ENCODE peak calls at places on chromosomes 11 and 22, in nine cellular contexts. C is epithelial cell of proximal tubule; M is Calu3; B is cardiac fibroblast; H is ovary; F is CD4-positive, alpha-beta T cell; K is choroid plexus epithelial cell; Y is GM12878; D is OCI-LY7. E is an unnamed sample.

GRCh38 chr11:94960488-94960887 is 12.9 kb downstream of the CWC15 start:
- DNase-seq in M (no peak), D (no peak), Y (no peak), F (no peak), H (no peak), B (no peak), K (no peak), C (no peak), E (no peak)

GRCh38 chr11:3674189-3674588 is 3.0 kb upstream of the CHRNA10 start:
- DNase-seq in D (no peak), M (no peak), H (no peak), Y (no peak), F (no peak), B (no peak), C (peak), K (peak), E (no peak)

GRCh38 chr11:97109078-97109477 is 719.3 kb downstream of the JRKL start:
- DNase-seq in D (no peak), K (no peak), Y (no peak), F (no peak), C (no peak), H (no peak), M (no peak), B (no peak), E (no peak)

GRCh38 chr11:43486141-43486540 is 127.4 kb downstream of the TTC17 start:
- DNase-seq in Y (no peak), C (no peak), D (no peak), H (no peak), F (no peak), K (peak), B (peak), M (no peak), E (no peak)

GRCh38 chr22:43293259-43293658 is 49.9 kb downstream of the SCUBE1 start:
- DNase-seq in B (no peak), F (no peak), H (no peak), C (no peak), K (no peak), D (no peak), M (no peak), Y (no peak), E (no peak)

GRCh38 chr22:42286205-42286604 is 15.8 kb upstream of the TCF20 start:
- DNase-seq in Y (no peak), H (no peak), B (no peak), D (peak), K (no peak), C (no peak), M (no peak), F (no peak), E (no peak)

GRCh38 chr11:12235080-12235479 is 124.7 kb downstream of the MICAL2 start:
- DNase-seq in F (no peak), Y (no peak), K (no peak), D (no peak), C (no peak), M (no peak), H (no peak), B (no peak), E (no peak)

GRCh38 chr22:20810645-20811044 is 36.7 kb downstream of the SERPIND1 start:
- DNase-seq in Y (no peak), C (no peak), H (no peak), D (no peak), K (no peak), F (no peak), M (no peak), B (no peak), E (no peak)

GRCh38 chr11:94477644-94478043 is 16.0 kb downstream of the MRE11 start:
- DNase-seq in F (no peak), H (no peak), C (no peak), Y (no peak), M (no peak), D (no peak), B (no peak), K (no peak), E (no peak)

GRCh38 chr22:20638143-20638870 is 130.9 kb downstream of the MED15 start:
- DNase-seq in Y (no peak), K (no peak), C (no peak), D (no peak), H (no peak), F (no peak), B (no peak), M (no peak), E (no peak)

DNA sequence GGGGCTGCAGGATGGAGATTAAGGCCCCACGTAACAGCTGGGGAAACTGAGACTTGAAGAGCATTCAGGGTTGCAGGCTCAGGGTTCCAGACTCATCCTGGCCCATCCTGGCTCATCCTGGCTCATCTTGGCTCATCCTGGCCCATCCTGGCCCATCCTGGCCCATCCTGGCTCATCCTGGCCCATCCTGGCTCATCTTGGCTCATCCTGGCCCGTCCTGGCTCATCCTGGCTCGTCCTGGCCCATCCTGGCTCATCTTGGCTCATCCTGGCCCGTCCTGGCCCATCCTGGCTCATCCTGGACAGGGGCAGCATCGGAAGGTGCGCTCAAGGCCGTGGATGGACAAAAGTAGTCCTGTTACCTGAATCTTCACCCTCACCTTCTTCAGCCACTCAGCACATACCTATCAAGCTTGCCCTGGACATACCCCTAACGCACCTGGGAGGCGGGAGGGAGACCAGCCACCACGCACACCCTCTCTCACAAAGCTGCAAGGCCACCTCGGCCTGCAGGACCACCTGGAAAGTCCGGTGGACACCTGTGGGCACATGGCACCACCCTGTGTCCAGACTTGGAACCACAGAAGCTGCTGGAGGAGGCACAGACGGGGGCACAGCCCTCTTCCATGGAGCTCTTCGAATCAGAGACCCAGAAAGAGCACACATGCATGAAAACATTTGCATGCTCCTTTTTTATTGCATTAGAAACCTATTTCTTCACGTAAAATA is 20.3 kb upstream of the NLRP6 start:
- DNase-seq in B (no peak), H (no peak), F (no peak), Y (no peak), C (no peak), M (peak), D (peak), K (no peak), E (no peak)
- TF ChIP-seq CTCF in B (peak), H (no peak), F (no peak), Y (peak), C (peak), M (peak), D (peak), K (peak), E (peak)

GRCh38 chr22:22376352-22376706 is 131.7 kb downstream of the VPREB1 start:
- DNase-seq in F (no peak), H (no peak), Y (no peak), M (no peak), D (peak), K (no peak), B (no peak), C (no peak), E (no peak)
- TF ChIP-seq CTCF in F (no peak), H (no peak), Y (no peak), M (no peak), D (no peak), K (no peak), B (no peak), C (no peak), E (no peak)

GRCh38 chr22:37731804-37732471 is 35.1 kb downstream of the TRIOBP start:
- DNase-seq in H (no peak), M (peak), Y (no peak), F (no peak), D (peak), C (no peak), B (no peak), K (no peak), E (no peak)
- TF ChIP-seq CTCF in H (no peak), M (no peak), Y (no peak), F (no peak), D (peak), C (peak), B (peak), K (peak), E (no peak)

GRCh38 chr11:99687320-99687719 is 666.6 kb downstream of the CNTN5 start:
- DNase-seq in F (no peak), D (no peak), H (no peak), Y (no peak), K (peak), C (no peak), B (peak), M (no peak), E (no peak)
- TF ChIP-seq CTCF in F (no peak), D (no peak), H (no peak), Y (peak), K (no peak), C (peak), B (no peak), M (no peak), E (peak)

GRCh38 chr22:46675479-46675878 is 55.3 kb downstream of the GRAMD4 start:
- DNase-seq in B (no peak), F (no peak), K (no peak), C (no peak), Y (no peak), M (no peak), H (no peak), D (no peak), E (no peak)
- TF ChIP-seq CTCF in B (no peak), F (no peak), K (no peak), C (no peak), Y (no peak), M (no peak), H (no peak), D (no peak), E (no peak)

DNA sequence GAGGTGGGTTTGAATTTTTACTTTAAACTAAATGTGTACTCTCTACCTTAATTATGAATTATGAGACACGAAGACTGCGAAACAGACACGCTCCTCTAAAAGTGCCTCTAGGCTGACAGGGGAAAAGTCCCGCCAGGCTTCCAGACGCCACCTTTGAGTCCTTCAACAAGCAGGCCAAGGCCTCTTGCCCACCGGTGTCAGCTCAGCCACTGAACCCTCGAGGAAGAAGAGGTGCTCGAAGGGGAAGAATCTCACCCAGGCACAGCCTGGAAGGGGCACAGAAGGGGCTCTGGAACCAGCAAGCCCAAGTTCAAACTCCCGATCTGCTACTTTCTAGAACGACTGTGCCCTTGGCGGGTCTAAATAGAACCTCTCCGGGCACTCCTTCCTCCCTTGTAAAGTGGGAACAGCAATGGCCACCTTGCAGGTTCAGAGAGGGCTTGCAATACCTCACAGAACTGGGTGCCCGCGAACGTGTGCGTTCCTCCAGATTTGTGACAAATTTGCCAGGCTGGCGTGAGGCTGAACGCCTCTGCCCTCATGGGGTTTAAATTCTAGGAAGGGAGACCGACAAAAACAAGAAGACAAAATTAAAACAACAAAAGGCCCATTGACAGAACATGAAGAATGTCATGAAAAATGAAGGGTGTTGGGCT is 158.5 kb upstream of the GRK3 start:
- DNase-seq in M (no peak), Y (no peak), C (no peak), D (no peak), H (no peak), K (no peak), B (no peak), F (peak), E (no peak)
- TF ChIP-seq CTCF in M (no peak), Y (no peak), C (no peak), D (no peak), H (no peak), K (no peak), B (no peak), F (no peak), E (no peak)

DNA sequence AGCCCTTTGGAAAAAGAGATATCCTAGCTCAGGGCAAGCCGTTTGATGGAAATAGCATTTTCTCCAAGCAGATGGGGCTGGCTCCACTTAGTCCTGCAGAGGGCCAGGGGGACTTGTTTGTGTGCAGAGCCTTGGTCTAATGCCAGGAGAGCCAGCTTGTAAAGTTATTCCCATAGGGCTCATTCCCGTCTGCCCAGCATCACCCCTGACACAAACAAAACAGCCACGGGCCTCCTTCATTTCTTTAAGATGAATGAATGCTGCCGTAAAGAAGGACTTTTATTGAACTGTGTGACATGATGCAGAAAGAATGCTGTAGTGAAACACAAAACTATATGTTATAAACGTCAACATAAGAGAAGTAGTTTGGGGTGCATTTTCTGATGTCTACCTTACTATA is 53.0 kb downstream of the NCAM1 start:
- DNase-seq in D (no peak), C (no peak), M (no peak), Y (no peak), K (no peak), F (no peak), H (no peak), B (peak), E (no peak)
- TF ChIP-seq CTCF in D (no peak), C (no peak), M (no peak), Y (no peak), K (no peak), F (no peak), H (no peak), B (no peak), E (no peak)

DNA sequence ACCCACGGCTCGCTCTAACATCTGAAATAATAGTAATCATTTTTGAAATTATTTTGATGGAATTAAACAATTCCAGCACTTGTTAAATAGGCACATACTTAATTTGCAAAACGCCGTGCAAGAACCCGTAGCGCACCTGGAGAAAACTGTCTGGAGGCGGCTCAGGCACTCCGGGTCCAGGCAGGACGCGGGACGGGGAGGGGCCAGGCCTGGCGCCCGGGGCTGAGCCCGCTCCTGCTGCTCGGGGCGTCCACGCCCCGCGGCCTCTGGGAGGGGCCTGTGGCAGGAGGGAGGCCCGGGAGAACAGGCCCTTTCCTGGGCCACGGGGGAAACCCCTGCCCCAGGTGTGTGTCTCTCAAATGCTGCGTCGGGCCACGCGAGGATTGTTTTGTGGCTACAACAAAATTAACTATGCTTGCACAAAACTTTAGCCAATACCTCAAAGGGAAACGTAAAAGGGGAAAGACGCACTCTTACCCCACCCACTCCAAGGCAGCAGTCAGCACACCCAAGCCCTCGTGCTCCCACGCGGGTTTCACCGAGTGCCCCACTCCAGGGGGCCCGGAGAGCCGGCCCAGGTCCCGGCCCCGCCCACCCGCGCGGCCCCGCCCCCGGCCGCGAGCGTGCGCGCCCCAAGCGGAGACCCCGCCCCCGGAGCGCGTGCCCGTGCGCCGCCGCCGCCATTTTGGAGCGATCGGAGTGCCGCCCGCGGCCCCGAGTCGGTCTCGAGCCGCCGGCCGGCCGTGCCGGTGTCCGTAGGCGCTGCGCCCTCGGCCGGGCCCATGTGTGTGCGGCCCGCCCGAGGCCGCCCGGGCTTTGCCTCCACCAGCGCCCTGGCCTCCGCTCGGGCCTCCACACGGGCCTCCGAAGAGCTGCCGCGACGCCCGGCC is at the start of gene PPP6R2:
- DNase-seq in C (no peak), F (peak), K (peak), Y (no peak), B (peak), M (peak), H (peak), D (peak), E (peak)
- TF ChIP-seq CTCF in C (no peak), F (peak), K (no peak), Y (no peak), B (no peak), M (no peak), H (no peak), D (peak), E (no peak)

DNA sequence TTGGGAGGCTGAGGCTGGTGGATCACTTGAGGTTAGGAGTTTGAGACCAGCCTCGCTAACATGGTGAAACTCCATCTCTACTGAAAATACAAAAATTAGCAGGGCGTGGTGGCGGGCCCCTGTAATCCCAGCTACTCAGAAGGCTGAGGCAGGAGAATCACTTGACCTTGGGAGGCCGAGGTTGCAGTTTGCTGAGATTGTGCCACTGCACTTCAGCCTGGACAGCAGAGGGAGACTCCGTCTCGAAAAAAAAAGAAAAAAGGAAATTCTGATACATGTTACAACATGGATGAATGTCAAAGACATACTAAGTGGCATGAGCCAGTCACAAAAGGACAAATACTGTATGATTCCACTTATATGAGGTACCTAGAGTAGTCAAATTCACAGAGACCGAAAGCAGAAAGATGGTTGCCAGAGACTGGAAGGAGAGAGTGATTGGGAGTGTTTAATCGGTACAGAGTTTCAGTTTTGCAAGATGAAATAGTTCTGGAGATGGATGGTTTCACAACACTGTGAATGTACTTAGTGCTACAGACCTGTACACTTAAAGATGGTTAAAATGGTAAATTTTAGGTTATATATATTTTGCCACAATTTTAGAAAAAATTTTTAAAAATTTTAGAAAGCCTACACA is 92.3 kb downstream of the BLID start:
- DNase-seq in K (no peak), D (no peak), B (no peak), C (no peak), M (no peak), H (no peak), F (no peak), Y (no peak), E (no peak)
- TF ChIP-seq CTCF in K (peak), D (no peak), B (peak), C (peak), M (no peak), H (no peak), F (no peak), Y (no peak), E (no peak)

DNA sequence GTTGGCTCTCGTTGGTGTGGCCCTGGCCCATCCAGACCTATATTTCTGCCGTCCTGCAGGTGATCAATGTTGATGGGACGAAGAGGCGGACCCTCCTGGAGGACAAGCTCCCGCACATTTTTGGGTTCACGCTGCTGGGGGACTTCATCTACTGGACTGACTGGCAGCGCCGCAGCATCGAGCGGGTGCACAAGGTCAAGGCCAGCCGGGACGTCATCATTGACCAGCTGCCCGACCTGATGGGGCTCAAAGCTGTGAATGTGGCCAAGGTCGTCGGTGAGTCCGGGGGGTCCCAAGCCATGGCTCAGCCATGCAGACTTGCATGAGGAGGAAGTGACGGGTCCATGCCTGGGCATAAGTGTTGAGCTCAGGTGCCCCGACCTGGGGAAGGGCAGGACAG is 57.1 kb upstream of the PPP6R3 start:
- DNase-seq in Y (no peak), H (no peak), C (no peak), D (no peak), B (no peak), F (no peak), K (no peak), M (no peak), E (no peak)
- TF ChIP-seq CTCF in Y (no peak), H (no peak), C (no peak), D (no peak), B (no peak), F (no peak), K (no peak), M (no peak), E (no peak)

E was measured in H9.